ENCODE peak calls at places on chromosomes 7 and 10, in five cellular contexts. O, T, I, B and S are unnamed samples.

GRCh38 chr7:147483634-147484292 is 1106.8 kb upstream of the C7orf33 start:
- DNase-seq in O (no peak), T (no peak), I (no peak), B (no peak), S (no peak)

GRCh38 chr7:130912910-130913720 is 179.1 kb upstream of the KLF14 start:
- DNase-seq in O (peak), T (peak), I (peak), B (peak), S (peak)

GRCh38 chr10:26437637-26438461 is at the start of gene APBB1IP:
- DNase-seq in O (peak), T (no peak), I (no peak), B (peak), S (no peak)

GRCh38 chr7:149692557-149692982 is 80.8 kb downstream of the ZNF467 start:
- DNase-seq in O (no peak), T (no peak), I (no peak), B (no peak), S (no peak)

GRCh38 chr7:109611656-109612055 is 1042.0 kb downstream of the DNAJB9 start:
- DNase-seq in O (no peak), T (no peak), I (no peak), B (no peak), S (no peak)

GRCh38 chr10:43172645-43173044 is 34.4 kb downstream of the CSGALNACT2 start:
- DNase-seq in O (no peak), T (no peak), I (no peak), B (no peak), S (no peak)

GRCh38 chr10:48612241-48612943 is 7.5 kb upstream of the ARHGAP22 start:
- DNase-seq in O (no peak), T (no peak), I (no peak), B (no peak), S (no peak)

GRCh38 chr10:18875480-18875879 is 173.1 kb upstream of the MALRD1 start:
- DNase-seq in O (no peak), T (no peak), I (no peak), B (no peak), S (no peak)

GRCh38 chr10:4939224-4940072 is 23.8 kb upstream of the AKR1C1 start:
- DNase-seq in O (no peak), T (no peak), I (no peak), B (no peak), S (no peak)

GRCh38 chr7:6614941-6615737 is at the start of gene ZNF853:
- DNase-seq in O (no peak), T (no peak), I (no peak), B (no peak), S (no peak)

GRCh38 chr10:97422921-97423420 is 3.0 kb upstream of the PGAM1 start:
- DNase-seq in O (no peak), T (no peak), I (peak), B (no peak), S (no peak)

GRCh38 chr7:95190515-95190914 is 133.8 kb downstream of the PON1 start:
- DNase-seq in O (no peak), T (no peak), I (no peak), B (no peak), S (no peak)

GRCh38 chr7:130281227-130281626 is 11.7 kb upstream of the CPA4 start:
- DNase-seq in O (no peak), T (no peak), I (no peak), B (peak), S (no peak)

GRCh38 chr10:30553625-30554442 is 75.7 kb downstream of the LYZL2 start:
- DNase-seq in O (peak), T (no peak), I (peak), B (peak), S (no peak)

GRCh38 chr10:101588879-101589278 is 758 bp downstream of the DPCD start:
- DNase-seq in O (no peak), T (no peak), I (no peak), B (no peak), S (no peak)

GRCh38 chr7:27155816-27156507 is 513 bp downstream of the HOXA7 start:
- DNase-seq in O (no peak), T (no peak), I (no peak), B (no peak), S (peak)

GRCh38 chr7:50957427-50957826 is 174.7 kb upstream of the GRB10 start:
- DNase-seq in O (no peak), T (no peak), I (no peak), B (no peak), S (no peak)

GRCh38 chr7:87083865-87084519 is 24.5 kb upstream of the ELAPOR2 start:
- DNase-seq in O (no peak), T (no peak), I (no peak), B (no peak), S (no peak)

GRCh38 chr7:2728309-2729042 is 40.5 kb downstream of the AMZ1 start:
- DNase-seq in O (peak), T (no peak), I (no peak), B (no peak), S (no peak)

GRCh38 chr7:6623589-6624245 is 8.3 kb downstream of the ZNF853 start:
- DNase-seq in O (no peak), T (no peak), I (no peak), B (no peak), S (no peak)

GRCh38 chr10:130190065-130190736 is 54.0 kb downstream of the GLRX3 start:
- DNase-seq in O (peak), T (peak), I (peak), B (peak), S (no peak)

GRCh38 chr10:31962826-31963597 is 34.4 kb upstream of the ARHGAP12 start:
- DNase-seq in O (no peak), T (no peak), I (no peak), B (no peak), S (no peak)